ENCODE peak calls at places on chromosomes 2 and 18, in four cellular contexts. D is A549; H is stimulated activated CD4-positive, alpha-beta T cell treated with anti-CD3 and anti-CD28 coated beads, Interleukin-2, amount 100 ng/mL, for 24 hours; J is NCI-H69. V is an unnamed sample.
A peak's percentile ranks its signal among the peaks of the same experiment; 100 is the strongest.

GRCh38 chr2:55056024-55056521 is 5.8 kb upstream of the RTN4 start:
- DNase-seq in D (peak; percentile 52), H (no peak), J (no peak), V (no peak)

GRCh38 chr2:239328306-239329191 is 72.3 kb downstream of the HDAC4 start:
- DNase-seq in D (no peak), H (no peak), J (no peak), V (peak; percentile 90)

GRCh38 chr2:37648316-37649011 is 23.0 kb downstream of the CDC42EP3 start:
- DNase-seq in D (no peak), H (no peak), J (peak; percentile 55), V (peak; percentile 81)

GRCh38 chr18:74416124-74416523 is 41.0 kb downstream of the DIPK1C start:
- DNase-seq in D (no peak), H (no peak), J (no peak), V (no peak)

GRCh38 chr2:238926761-238927611 is 79.1 kb downstream of the TWIST2 start:
- DNase-seq in D (no peak), H (no peak), J (no peak), V (no peak)

GRCh38 chr2:108866041-108866440 is 79.5 kb downstream of the CCDC138 start:
- DNase-seq in D (no peak), H (no peak), J (no peak), V (no peak)

GRCh38 chr2:150296795-150297546 is 190.5 kb downstream of the RND3 start:
- DNase-seq in D (no peak), H (no peak), J (no peak), V (no peak)

GRCh38 chr18:3710712-3711269 is 260.8 kb downstream of the TGIF1 start:
- DNase-seq in D (peak; percentile 22), H (no peak), J (peak; percentile 89), V (peak; percentile 48)

GRCh38 chr2:240800241-240800640 is 19.8 kb downstream of the KIF1A start:
- DNase-seq in D (no peak), H (no peak), J (no peak), V (peak; percentile 45)

GRCh38 chr2:227872676-227873075 is 1.2 kb downstream of the DAW1 start:
- DNase-seq in D (no peak), H (no peak), J (no peak), V (no peak)

GRCh38 chr18:23844991-23845680 is 155.9 kb downstream of the LAMA3 start:
- DNase-seq in D (no peak), H (no peak), J (no peak), V (no peak)

GRCh38 chr2:75641587-75641986 is 5.0 kb upstream of the MRPL19 start:
- DNase-seq in D (no peak), H (no peak), J (no peak), V (peak; percentile 76)

V was measured in psoas muscle.